ENCODE peak calls at places on chromosomes 11 and 22, in seven cellular contexts. K is activated CD4-positive, alpha-beta T cell treated with anti-CD3 and anti-CD28 coated beads, Interleukin-2, amount 50 U/mL, for 1 hour; L is CD4-positive, alpha-beta T cell; X is M059J; D is NCI-H82; Y is fibroblast of lung; P is EH. T is an unnamed sample.

GRCh38 chr11:2980168-2980840 is 11.8 kb downstream of the NAP1L4 start:
- DNase-seq in K (no peak), Y (no peak), D (no peak), X (no peak), P (no peak), L (no peak), T (no peak)

GRCh38 chr22:17738386-17739128 is 35.7 kb downstream of the BID start:
- DNase-seq in D (no peak), Y (no peak), K (no peak), X (no peak), L (no peak), P (no peak), T (no peak)

GRCh38 chr11:134069426-134069921 is 602 bp downstream of the JAM3 start:
- DNase-seq in D (peak; percentile 56), L (no peak), Y (peak; percentile 37), P (peak; percentile 46), K (no peak), X (no peak), T (no peak)

GRCh38 chr11:111913997-111914396 is 1.5 kb downstream of the HSPB2 start:
- DNase-seq in K (no peak), Y (peak; percentile 66), L (no peak), D (no peak), X (peak; percentile 27), P (peak; percentile 97), T (no peak)

GRCh38 chr11:42066113-42066512 is 606.7 kb upstream of the LRRC4C start:
- DNase-seq in X (peak; percentile 51), P (peak; percentile 33), K (no peak), Y (peak; percentile 63), L (no peak), D (no peak), T (no peak)

GRCh38 chr11:19060629-19061028 is at the start of gene MRGPRX2:
- DNase-seq in D (no peak), P (no peak), X (no peak), Y (no peak), L (no peak), K (no peak), T (no peak)

GRCh38 chr22:40224702-40225101 is 47.0 kb downstream of the TNRC6B start:
- DNase-seq in K (peak; percentile 49), D (no peak), P (no peak), L (peak; percentile 53), X (no peak), Y (peak; percentile 59), T (no peak)

GRCh38 chr11:103978588-103979580 is 57.6 kb upstream of the DDI1 start:
- DNase-seq in D (no peak), K (no peak), L (no peak), X (no peak), P (no peak), Y (peak; percentile 71), T (no peak)

GRCh38 chr11:114563077-114563476 is 3.4 kb upstream of the NXPE1 start:
- DNase-seq in L (no peak), P (peak; percentile 48), K (no peak), Y (peak; percentile 59), X (peak; percentile 15), D (no peak), T (no peak)

GRCh38 chr22:30221121-30221992 is 25.2 kb downstream of the LIF start:
- DNase-seq in Y (no peak), P (no peak), L (peak; percentile 56), X (no peak), K (peak; percentile 30), D (no peak), T (no peak)